ENCODE peak calls at places on chromosome 1, in four cellular contexts. N, W, Q and A are unnamed samples.
A peak's percentile ranks its signal among the peaks of the same experiment; 100 is the strongest.

GRCh38 chr1:6130596-6130995 is 49.5 kb downstream of the CHD5 start:
- DNase-seq in N (peak; percentile 51), W (no peak), Q (no peak), A (no peak)

GRCh38 chr1:240027059-240027462 is 64.6 kb upstream of the FMN2 start:
- DNase-seq in N (no peak), W (peak; percentile 25), Q (peak; percentile 84), A (no peak)

GRCh38 chr1:225156254-225156653 is 226.8 kb downstream of the DNAH14 start:
- DNase-seq in N (no peak), W (no peak), Q (no peak), A (no peak)

GRCh38 chr1:48853006-48853405 is 76.3 kb upstream of the BEND5 start:
- DNase-seq in N (no peak), W (no peak), Q (peak; percentile 95), A (no peak)

GRCh38 chr1:9889411-9889810 is 20.7 kb downstream of the CTNNBIP1 start:
- DNase-seq in N (no peak), W (no peak), Q (no peak), A (no peak)

GRCh38 chr1:56389813-56390539 is 189.4 kb downstream of the PLPP3 start:
- DNase-seq in N (no peak), W (no peak), Q (peak; percentile 96), A (peak; percentile 58)

GRCh38 chr1:245874942-245875580 is 632.0 kb downstream of the SMYD3 start:
- DNase-seq in N (peak; percentile 94), W (peak; percentile 89), Q (no peak), A (peak; percentile 78)

GRCh38 chr1:43039228-43040055 is 80.8 kb upstream of the SLC2A1 start:
- DNase-seq in N (no peak), W (no peak), Q (peak; percentile 8), A (no peak)

GRCh38 chr1:214500349-214501055 is 50.9 kb downstream of the PTPN14 start:
- DNase-seq in N (no peak), W (peak; percentile 7), Q (no peak), A (no peak)

GRCh38 chr1:12478612-12478985 is 139.4 kb downstream of the DHRS3 start:
- DNase-seq in N (no peak), W (peak; percentile 32), Q (no peak), A (no peak)

GRCh38 chr1:97314685-97315084 is 593.1 kb downstream of the PTBP2 start:
- DNase-seq in N (no peak), W (no peak), Q (no peak), A (no peak)

GRCh38 chr1:11787804-11788436 is 17.8 kb downstream of the MTHFR start:
- DNase-seq in N (no peak), W (no peak), Q (no peak), A (no peak)

GRCh38 chr1:84505167-84506001 is 802 bp upstream of the SPATA1 start:
- DNase-seq in N (peak; percentile 85), W (no peak), Q (peak; percentile 54), A (peak; percentile 55)

GRCh38 chr1:41463516-41463915 is 21.0 kb downstream of the EDN2 start:
- DNase-seq in N (no peak), W (no peak), Q (no peak), A (no peak)

GRCh38 chr1:196196486-196196885 is 411.8 kb downstream of the KCNT2 start:
- DNase-seq in N (no peak), W (no peak), Q (no peak), A (no peak)

GRCh38 chr1:234638832-234639799 is 29.1 kb upstream of the IRF2BP2 start:
- DNase-seq in N (no peak), W (no peak), Q (peak; percentile 75), A (no peak)

GRCh38 chr1:200129480-200129879 is 102.0 kb downstream of the NR5A2 start:
- DNase-seq in N (no peak), W (no peak), Q (no peak), A (no peak)

GRCh38 chr1:13570924-13571323 is 12.7 kb upstream of the PDPN start:
- DNase-seq in N (no peak), W (no peak), Q (no peak), A (no peak)

GRCh38 chr1:33301273-33301984 is 19.5 kb downstream of the A3GALT2 start:
- DNase-seq in N (peak; percentile 77), W (no peak), Q (no peak), A (no peak)

GRCh38 chr1:28510350-28511223 is 4.7 kb downstream of the RCC1 start:
- DNase-seq in N (no peak), W (no peak), Q (peak; percentile 66), A (no peak)

GRCh38 chr1:117342397-117342796 is 24.9 kb upstream of the MAN1A2 start:
- DNase-seq in N (no peak), W (no peak), Q (no peak), A (no peak)

DNA sequence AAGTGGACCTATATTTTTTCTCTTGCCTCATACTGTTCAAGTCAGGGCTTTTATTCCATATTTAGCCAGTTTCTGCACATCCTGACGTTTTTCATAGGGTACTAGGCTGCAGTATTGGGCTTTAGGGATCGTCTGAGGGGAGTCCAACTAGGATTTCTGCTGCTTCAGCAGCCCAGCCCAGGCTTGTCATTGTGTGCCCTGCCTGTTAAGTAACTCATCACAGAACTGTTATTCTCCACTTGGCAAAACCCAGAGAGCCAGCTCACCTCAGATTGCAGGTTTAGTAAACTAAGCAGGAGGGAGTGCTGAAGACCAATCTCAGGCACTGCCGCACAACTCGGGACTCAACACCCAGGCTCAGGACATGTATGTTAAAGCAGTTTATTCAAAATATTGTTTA is 2.8 kb downstream of the GALNT2 start:
- DNase-seq in N (peak; percentile 55), W (no peak), Q (peak; percentile 66), A (no peak)
- H3K4me3 ChIP-seq in N (no peak overlapping the region), W (no peak overlapping the region), Q (peak overlapping the region; percentile 84), A (no peak overlapping the region)

GRCh38 chr1:226369110-226369509 is 38.8 kb downstream of the PARP1 start:
- DNase-seq in N (no peak), W (peak; percentile 65), Q (no peak), A (no peak)
- H3K4me3 ChIP-seq in N (no peak overlapping the region), W (no peak overlapping the region), Q (no peak overlapping the region), A (no peak overlapping the region)

DNA sequence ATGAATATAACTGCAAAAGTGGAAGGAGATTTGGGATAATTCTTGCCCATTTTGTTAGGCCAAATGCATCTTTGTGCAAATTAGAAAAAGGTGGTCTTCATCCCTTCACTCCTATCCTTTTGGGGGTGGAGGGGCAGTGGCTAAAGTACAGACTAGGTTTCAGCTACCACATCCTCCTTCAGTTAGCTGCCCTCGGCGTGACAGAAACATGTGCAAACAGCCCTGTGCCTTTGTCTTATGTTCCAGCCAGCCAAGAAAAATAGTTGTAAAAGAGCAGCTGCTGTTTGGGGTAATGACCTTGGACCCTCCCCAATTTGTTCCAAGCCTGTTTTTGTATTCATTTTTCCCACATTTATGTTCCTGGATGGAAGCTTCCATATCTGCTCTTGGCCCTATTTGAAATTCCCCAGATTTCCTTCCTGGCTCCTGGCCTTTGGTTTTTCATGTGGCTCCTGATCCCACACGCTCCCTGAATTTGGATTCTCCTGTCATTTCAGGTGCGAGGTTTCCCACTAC is 8.3 kb upstream of the LGALS8 start:
- DNase-seq in N (no peak), W (no peak), Q (peak; percentile 17), A (no peak)
- H3K4me3 ChIP-seq in N (no peak overlapping the region), W (no peak overlapping the region), Q (peak overlapping the region; percentile 37), A (no peak overlapping the region)

DNA sequence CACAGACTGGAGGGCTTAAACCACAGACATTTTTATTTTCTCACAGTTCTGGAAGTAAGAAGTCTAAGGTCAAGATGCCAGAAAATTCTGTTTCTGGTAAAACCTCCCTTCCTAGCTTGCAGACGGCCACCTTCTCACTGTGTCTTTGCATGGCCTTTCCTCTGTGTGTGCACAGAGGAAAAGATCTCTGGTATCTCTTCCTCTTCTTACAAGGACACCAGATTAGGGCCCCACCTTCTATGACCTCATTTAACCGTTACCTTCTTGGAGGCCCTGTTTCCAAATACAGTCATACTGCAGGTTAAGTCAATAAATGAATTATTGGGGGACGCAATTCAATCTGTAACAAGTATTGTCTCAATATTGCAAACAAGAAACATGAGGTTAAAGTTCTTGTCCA is 63.0 kb upstream of the PRDX6 start:
- DNase-seq in N (no peak), W (no peak), Q (no peak), A (no peak)
- H3K4me3 ChIP-seq in N (no peak overlapping the region), W (no peak overlapping the region), Q (no peak overlapping the region), A (no peak overlapping the region)

GRCh38 chr1:212699104-212699838 is 369 bp downstream of the BATF3 start:
- DNase-seq in N (peak; percentile 69), W (peak; percentile 41), Q (peak; percentile 63), A (peak; percentile 46)

GRCh38 chr1:212700597-212700891 is 904 bp upstream of the BATF3 start:
- DNase-seq in N (no peak), W (no peak), Q (no peak), A (no peak)

GRCh38 chr1:212696721-212697331 is 2.8 kb downstream of the BATF3 start:
- DNase-seq in N (no peak), W (no peak), Q (no peak), A (no peak)

GRCh38 chr1:212699839-212700596 is at the start of gene BATF3:
- DNase-seq in N (peak; percentile 76), W (peak; percentile 40), Q (no peak), A (peak; percentile 48)

DNA sequence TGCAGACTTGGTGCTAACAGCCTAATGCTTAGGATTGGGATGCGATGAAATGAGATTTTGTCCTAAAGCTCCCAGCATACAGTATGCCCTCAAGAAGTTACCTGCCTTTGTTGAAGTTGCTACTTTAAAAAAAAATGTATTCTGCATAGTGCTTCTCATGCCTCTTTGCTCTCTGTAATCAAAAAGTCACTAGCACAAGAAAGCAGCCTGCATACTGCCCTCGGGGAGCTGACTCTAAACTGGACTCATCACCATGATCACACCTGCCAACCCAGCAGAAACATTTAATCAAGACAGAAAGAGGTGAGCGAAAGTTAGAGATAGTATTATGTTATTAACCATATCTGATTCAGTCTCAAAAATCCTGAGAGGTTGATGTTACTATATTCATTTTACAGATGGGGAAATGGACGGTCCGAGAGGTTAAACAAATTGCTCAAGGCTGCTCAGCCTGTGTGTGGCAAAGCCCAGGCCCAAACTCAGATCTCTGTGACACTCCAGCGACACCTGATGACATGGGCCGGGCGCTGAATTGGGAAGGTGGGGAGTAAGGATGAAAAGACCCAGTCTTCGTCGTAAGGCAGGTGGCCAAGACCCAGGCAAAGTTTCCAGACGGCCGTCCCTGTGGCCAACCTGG is 1.1 kb downstream of the BATF3 start:
- DNase-seq in N (no peak), W (no peak), Q (no peak), A (no peak)
- H3K4me3 ChIP-seq in N (peak overlapping the region; percentile 50), W (no peak overlapping the region), Q (peak overlapping the region; percentile 63), A (no peak overlapping the region)